ENCODE peak calls at places on chromosome 16, in six cellular contexts. P is HFF-Myc; Z is cardiac muscle cell; E is activated CD8-positive, alpha-beta T cell treated with anti-CD3 and anti-CD28 coated beads for 36 hours; Y is tibial nerve; F is AG09319. C is an unnamed sample.

GRCh38 chr16:67443299-67443698 is 12.4 kb downstream of the HSD11B2 start:
- DNase-seq in P (no peak), Z (no peak), E (no peak), Y (peak; percentile 50), F (no peak), C (no peak)

GRCh38 chr16:10122546-10122945 is 59.7 kb downstream of the GRIN2A start:
- DNase-seq in P (no peak), Z (no peak), E (no peak), Y (no peak), F (no peak), C (peak; percentile 9)

GRCh38 chr16:71254832-71255560 is 24.5 kb upstream of the HYDIN start:
- DNase-seq in P (no peak), Z (no peak), E (no peak), Y (no peak), F (no peak), C (no peak)

GRCh38 chr16:86447228-86447627 is 63.1 kb upstream of the FOXF1 start:
- DNase-seq in P (no peak), Z (no peak), E (no peak), Y (no peak), F (no peak), C (no peak)

GRCh38 chr16:2016407-2016922 is 3.1 kb upstream of the NPW start:
- DNase-seq in P (no peak), Z (no peak), E (peak; percentile 38), Y (no peak), F (no peak), C (no peak)

GRCh38 chr16:89256651-89257254 is 39.2 kb downstream of the ZNF778 start:
- DNase-seq in P (peak; percentile 15), Z (peak; percentile 32), E (peak; percentile 89), Y (no peak), F (no peak), C (no peak)

GRCh38 chr16:75288181-75288580 is 36.8 kb upstream of the BCAR1 start:
- DNase-seq in P (no peak), Z (no peak), E (peak; percentile 38), Y (no peak), F (no peak), C (no peak)

GRCh38 chr16:85331685-85332084 is 219.4 kb upstream of the CIBAR2 start:
- DNase-seq in P (no peak), Z (no peak), E (no peak), Y (no peak), F (no peak), C (peak; percentile 52)

GRCh38 chr16:75309899-75310430 is 58.5 kb upstream of the BCAR1 start:
- DNase-seq in P (no peak), Z (no peak), E (no peak), Y (no peak), F (no peak), C (no peak)

GRCh38 chr16:85970712-85971220 is 71.8 kb downstream of the IRF8 start:
- DNase-seq in P (no peak), Z (no peak), E (no peak), Y (no peak), F (no peak), C (no peak)

GRCh38 chr16:85448557-85449194 is 164.4 kb upstream of the GSE1 start:
- DNase-seq in P (no peak), Z (no peak), E (peak; percentile 57), Y (no peak), F (no peak), C (no peak)

GRCh38 chr16:180921-181667 is 835 bp downstream of the HBQ1 start:
- DNase-seq in P (no peak), Z (peak; percentile 66), E (peak; percentile 91), Y (peak; percentile 50), F (no peak), C (peak; percentile 65)

GRCh38 chr16:67537636-67538591 is 9.3 kb downstream of the RIPOR1 start:
- DNase-seq in P (no peak), Z (peak; percentile 52), E (peak; percentile 65), Y (no peak), F (no peak), C (no peak)

GRCh38 chr16:74725641-74726040 is 25.0 kb upstream of the MLKL start:
- DNase-seq in P (no peak), Z (no peak), E (no peak), Y (no peak), F (no peak), C (no peak)

GRCh38 chr16:51849715-51850114 is 697.2 kb downstream of the TOX3 start:
- DNase-seq in P (no peak), Z (no peak), E (no peak), Y (no peak), F (no peak), C (no peak)

GRCh38 chr16:83926726-83927397 is 26.2 kb upstream of the OSGIN1 start:
- DNase-seq in P (peak; percentile 36), Z (peak; percentile 66), E (peak; percentile 71), Y (peak; percentile 38), F (no peak), C (peak; percentile 86)

DNA sequence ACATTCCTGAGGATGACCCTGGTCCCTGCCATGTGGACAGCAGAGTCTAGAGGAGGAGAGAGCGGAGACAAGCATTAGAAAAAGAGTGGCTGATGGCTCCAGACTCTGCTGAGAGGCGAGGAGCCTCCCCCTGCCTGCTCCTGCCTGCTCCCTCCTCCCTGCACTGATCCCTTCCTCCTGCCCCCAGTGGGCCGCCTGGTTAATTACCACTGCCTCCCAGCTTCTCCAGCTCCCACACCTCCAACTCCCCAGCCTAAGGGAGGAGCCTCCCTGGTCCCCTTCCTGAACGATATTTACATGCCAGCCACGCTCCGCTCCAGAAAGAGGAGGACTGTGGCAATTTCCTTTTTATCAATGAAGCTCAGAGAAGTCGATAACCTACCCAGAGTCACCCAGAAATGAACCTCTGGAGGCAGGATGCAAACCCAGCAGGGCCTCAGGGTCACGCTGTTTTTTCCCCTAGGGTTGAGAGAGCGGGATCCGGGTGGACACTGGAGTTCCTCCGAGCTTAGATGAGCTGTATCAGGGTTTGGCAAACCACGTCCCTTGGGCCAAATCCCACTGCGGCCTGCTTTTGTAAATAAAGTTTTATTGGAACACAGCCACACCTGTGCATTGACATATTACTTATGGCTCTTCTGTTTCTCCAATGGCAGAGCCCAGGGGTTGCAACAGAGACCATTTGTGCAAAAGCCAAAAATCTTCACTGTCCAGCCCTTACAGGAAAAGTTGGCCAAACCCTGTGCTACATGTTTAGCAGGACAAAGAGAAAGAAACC is 27.1 kb upstream of the JPH3 start:
- DNase-seq in P (no peak), Z (peak; percentile 61), E (no peak), Y (no peak), F (no peak), C (no peak)
- TF ChIP-seq CTCF in P (no peak), Z (peak; percentile 32), E (no peak), Y (no peak), F (no peak), C (no peak)

GRCh38 chr16:58026705-58027340 is 1.3 kb downstream of the MMP15 start:
- DNase-seq in P (no peak), Z (no peak), E (no peak), Y (no peak), F (no peak), C (no peak)
- TF ChIP-seq CTCF in P (no peak), Z (no peak), E (no peak), Y (no peak), F (no peak), C (no peak)

GRCh38 chr16:9033125-9033830 is 58.2 kb upstream of the HAPSTR1 start:
- DNase-seq in P (no peak), Z (peak; percentile 83), E (peak; percentile 27), Y (no peak), F (no peak), C (peak; percentile 83)
- TF ChIP-seq CTCF in P (peak; percentile 77), Z (peak; percentile 65), E (peak; percentile 26), Y (peak; percentile 22), F (peak; percentile 72), C (peak; percentile 35)

GRCh38 chr16:49494386-49495150 is 121.0 kb downstream of the C16orf78 start:
- DNase-seq in P (no peak), Z (no peak), E (no peak), Y (no peak), F (no peak), C (no peak)
- TF ChIP-seq CTCF in P (no peak), Z (no peak), E (no peak), Y (no peak), F (no peak), C (no peak)

DNA sequence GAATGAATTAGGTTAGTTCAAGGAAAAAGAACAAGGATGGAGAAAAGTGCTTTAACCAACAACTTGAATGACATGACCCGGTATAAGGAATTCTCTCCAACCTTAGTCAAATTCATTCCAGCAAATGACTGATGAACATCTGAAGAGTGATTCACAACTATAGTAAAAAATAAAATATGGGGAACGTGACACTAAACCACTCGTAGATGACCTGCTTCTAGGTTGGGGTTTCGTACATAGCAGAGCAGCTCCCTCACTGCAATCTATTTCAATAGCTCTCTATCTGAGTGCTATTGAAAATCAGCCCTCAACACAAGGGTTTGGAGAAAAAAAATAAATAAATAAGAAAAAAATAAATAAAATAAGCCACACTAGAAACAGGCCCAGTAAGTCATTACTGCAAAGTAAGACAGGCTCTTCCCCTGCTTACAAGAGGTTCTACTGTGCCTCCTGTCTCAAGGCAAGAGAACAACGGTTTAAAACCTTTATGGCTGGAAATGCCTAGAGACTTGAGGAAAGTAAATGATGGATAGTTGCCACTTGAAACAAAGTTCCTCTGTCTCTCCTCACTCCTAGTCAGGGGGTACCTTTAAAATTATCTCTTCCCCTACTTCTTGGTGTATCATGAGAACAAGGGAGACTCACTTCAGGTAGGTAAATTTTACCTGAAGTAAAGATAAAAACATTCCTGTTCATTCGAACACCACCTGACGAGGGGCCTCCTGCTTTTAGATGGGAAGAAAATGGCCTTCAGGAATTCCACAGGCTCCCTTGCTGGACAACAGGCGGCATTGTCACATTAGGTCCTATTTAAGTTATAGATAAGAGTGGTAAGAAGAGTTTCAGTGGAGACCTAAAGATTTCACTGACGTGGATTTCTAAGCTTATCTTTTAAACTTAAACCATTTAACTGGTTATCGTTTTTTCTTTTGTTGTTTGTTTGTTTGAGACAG is 20.5 kb downstream of the COG7 start:
- DNase-seq in P (no peak), Z (no peak), E (no peak), Y (no peak), F (no peak), C (peak; percentile 35)
- TF ChIP-seq CTCF in P (no peak), Z (no peak), E (no peak), Y (no peak), F (no peak), C (no peak)

GRCh38 chr16:31105677-31106213 is 2.4 kb upstream of the BCKDK start:
- DNase-seq in P (peak; percentile 32), Z (peak; percentile 79), E (peak; percentile 94), Y (peak; percentile 80), F (peak; percentile 27), C (peak; percentile 69)
- TF ChIP-seq CTCF in P (peak; percentile 77), Z (peak; percentile 79), E (peak; percentile 91), Y (peak; percentile 90), F (peak; percentile 77), C (peak; percentile 77)

DNA sequence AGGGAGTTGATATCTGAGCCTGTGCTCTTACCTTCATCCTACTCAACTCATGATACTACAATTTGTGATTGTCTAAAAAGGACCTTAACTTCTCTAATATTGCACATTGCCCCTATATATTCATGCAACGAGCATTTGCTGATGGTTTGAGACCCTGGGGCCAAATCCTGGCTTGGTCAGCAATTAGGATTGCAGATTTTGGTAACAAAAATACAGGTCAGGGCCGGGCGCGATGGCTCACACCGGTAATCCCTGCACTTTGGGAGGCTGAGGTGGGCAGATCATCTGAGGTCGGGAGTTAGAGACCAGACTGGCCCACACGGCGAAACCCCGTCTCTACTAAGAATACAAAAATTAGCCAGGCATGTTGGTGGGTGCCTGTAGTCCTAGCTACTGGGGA is 35.4 kb upstream of the HAPSTR1 start:
- DNase-seq in P (no peak), Z (no peak), E (no peak), Y (no peak), F (no peak), C (no peak)
- TF ChIP-seq CTCF in P (no peak), Z (no peak), E (no peak), Y (no peak), F (no peak), C (no peak)

C was measured in MCF 10A.